ENCODE peak calls at places on chromosomes 1 and 21, in four cellular contexts. J is IMR-90, T is neuronal stem cell, P is H1. D is an unnamed sample.

GRCh38 chr1:224678168-224678567 is 62.1 kb downstream of the CNIH3 start:
- DNase-seq in J (no peak), T (no peak), P (no peak), D (no peak)

GRCh38 chr1:36871146-36871971 is 163.0 kb downstream of the GRIK3 start:
- DNase-seq in J (peak; percentile 6), T (no peak), P (no peak), D (no peak)

GRCh38 chr1:230849451-230850194 is 18.7 kb downstream of the C1orf198 start:
- DNase-seq in J (peak; percentile 95), T (no peak), P (no peak), D (peak; percentile 87)

GRCh38 chr1:185343306-185343705 is 26.3 kb upstream of the IVNS1ABP start:
- DNase-seq in J (no peak), T (no peak), P (no peak), D (no peak)

GRCh38 chr21:26851109-26851944 is 6.1 kb upstream of the ADAMTS1 start:
- DNase-seq in J (no peak), T (no peak), P (no peak), D (no peak)

GRCh38 chr1:245953876-245954660 is 553.0 kb downstream of the SMYD3 start:
- DNase-seq in J (no peak), T (no peak), P (no peak), D (peak; percentile 56)

GRCh38 chr1:236893626-236894545 is 98.8 kb downstream of the MTR start:
- DNase-seq in J (peak; percentile 66), T (no peak), P (no peak), D (no peak)

GRCh38 chr1:76668046-76668445 is 199.2 kb upstream of the ST6GALNAC5 start:
- DNase-seq in J (no peak), T (no peak), P (no peak), D (no peak)

GRCh38 chr1:109084563-109085517 is 5.7 kb upstream of the TMEM167B start:
- DNase-seq in J (peak; percentile 47), T (no peak), P (no peak), D (peak; percentile 30)

GRCh38 chr1:178057863-178058576 is 35.9 kb upstream of the RASAL2 start:
- DNase-seq in J (peak; percentile 48), T (no peak), P (no peak), D (peak; percentile 47)

GRCh38 chr1:240073097-240073496 is 18.6 kb upstream of the FMN2 start:
- DNase-seq in J (no peak), T (no peak), P (no peak), D (no peak)

GRCh38 chr1:68906431-68906830 is 409.5 kb upstream of the DEPDC1 start:
- DNase-seq in J (no peak), T (no peak), P (no peak), D (no peak)

GRCh38 chr1:31573261-31573660 is 3.1 kb upstream of the TINAGL1 start:
- DNase-seq in J (no peak), T (no peak), P (peak; percentile 36), D (no peak)

GRCh38 chr1:22321917-22322316 is 129.7 kb upstream of the ZBTB40 start:
- DNase-seq in J (no peak), T (no peak), P (peak; percentile 40), D (no peak)

GRCh38 chr1:235866207-235866912 is at the start of gene LYST:
- DNase-seq in J (peak; percentile 52), T (peak; percentile 44), P (no peak), D (peak; percentile 76)

GRCh38 chr1:161838362-161838761 is 72.2 kb downstream of the ATF6 start:
- DNase-seq in J (no peak), T (no peak), P (no peak), D (no peak)

GRCh38 chr1:157227700-157228099 is 89.5 kb upstream of the ETV3 start:
- DNase-seq in J (no peak), T (no peak), P (no peak), D (no peak)

GRCh38 chr1:116785006-116785405 is 30.8 kb downstream of the CD2 start:
- DNase-seq in J (no peak), T (no peak), P (peak; percentile 26), D (no peak)

GRCh38 chr1:63946866-63947491 is 173.2 kb downstream of the ROR1 start:
- DNase-seq in J (no peak), T (no peak), P (no peak), D (no peak)

GRCh38 chr1:117616356-117616755 is 10.5 kb downstream of the TENT5C start:
- DNase-seq in J (no peak), T (no peak), P (no peak), D (no peak)

GRCh38 chr1:147824776-147825175 is 64.4 kb upstream of the GJA5 start:
- DNase-seq in J (no peak), T (no peak), P (no peak), D (no peak)

GRCh38 chr1:147822292-147822691 is 61.9 kb upstream of the GJA5 start:
- DNase-seq in J (no peak), T (no peak), P (no peak), D (no peak)

GRCh38 chr1:147825586-147825985 is 65.2 kb upstream of the GJA5 start:
- DNase-seq in J (no peak), T (no peak), P (no peak), D (no peak)

GRCh38 chr1:147821883-147822282 is 61.5 kb upstream of the GJA5 start:
- DNase-seq in J (no peak), T (no peak), P (no peak), D (peak; percentile 71)

GRCh38 chr1:147826259-147826658 is 65.9 kb upstream of the GJA5 start:
- DNase-seq in J (no peak), T (no peak), P (no peak), D (no peak)
- H2BK15ac ChIP-seq in J (no peak overlapping the region), T (no peak overlapping the region), P (no peak overlapping the region), D (no peak overlapping the region)

GRCh38 chr1:211831558-211832323 is 1.2 kb upstream of the LPGAT1 start:
- DNase-seq in J (no peak), T (no peak), P (no peak), D (no peak)
- H3K4me3 ChIP-seq in J (no peak overlapping the region), T (no peak overlapping the region), P (no peak overlapping the region), D (no peak overlapping the region)

GRCh38 chr1:59215766-59216291 is 81.1 kb upstream of the FGGY start:
- DNase-seq in J (no peak), T (no peak), P (no peak), D (no peak)
- H3K14ac ChIP-seq in J (peak overlapping the region; percentile 50), T (no peak overlapping the region), P (no peak overlapping the region), D (no peak overlapping the region)

DNA sequence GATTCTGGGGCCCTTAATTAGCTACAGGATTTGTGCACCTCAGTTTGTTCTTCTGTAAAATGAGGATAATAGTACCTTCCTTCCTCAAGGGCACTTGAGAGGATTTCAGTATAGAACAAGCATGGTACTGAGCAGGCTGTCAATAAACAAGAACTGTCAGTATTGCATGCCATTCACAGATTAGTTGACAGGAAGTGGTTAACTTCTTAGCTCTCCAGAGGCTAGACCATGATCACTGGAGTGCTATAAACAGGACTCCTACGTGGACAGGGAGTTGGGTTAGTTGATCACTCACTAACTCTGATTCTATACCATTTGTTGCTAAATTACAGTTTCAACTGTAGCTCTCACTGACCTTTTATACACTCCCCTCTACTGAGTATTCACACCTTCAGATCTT is 126.2 kb upstream of the DAB1 start:
- DNase-seq in J (no peak), T (no peak), P (no peak), D (no peak)
- H2BK15ac ChIP-seq in J (no peak overlapping the region), T (no peak overlapping the region), P (no peak overlapping the region), D (no peak overlapping the region)

GRCh38 chr1:113995382-113995781 is 16.1 kb downstream of the OLFML3 start:
- DNase-seq in J (no peak), T (no peak), P (no peak), D (no peak)
- H3K4me3 ChIP-seq in J (no peak overlapping the region), T (no peak overlapping the region), P (no peak overlapping the region), D (no peak overlapping the region)

GRCh38 chr1:228490120-228491078 is 3.2 kb downstream of the RNF187 start:
- DNase-seq in J (peak; percentile 53), T (no peak), P (no peak), D (peak; percentile 29)

GRCh38 chr1:228487336-228488106 is at the start of gene RNF187:
- DNase-seq in J (peak; percentile 18), T (no peak), P (peak; percentile 95), D (no peak)

GRCh38 chr1:228488818-228489674 is 1.9 kb downstream of the RNF187 start:
- DNase-seq in J (no peak), T (no peak), P (no peak), D (no peak)

GRCh38 chr1:228486596-228487335 is 416 bp upstream of the RNF187 start:
- DNase-seq in J (peak; percentile 86), T (peak; percentile 78), P (no peak), D (peak; percentile 92)

GRCh38 chr1:228488107-228488817 is 1.1 kb downstream of the RNF187 start:
- DNase-seq in J (no peak), T (no peak), P (peak; percentile 44), D (no peak)
- H3K14ac ChIP-seq in J (peak overlapping the region; percentile 81), T (peak overlapping the region; percentile 97), P (peak overlapping the region; percentile 58), D (peak overlapping the region; percentile 12)

DNA sequence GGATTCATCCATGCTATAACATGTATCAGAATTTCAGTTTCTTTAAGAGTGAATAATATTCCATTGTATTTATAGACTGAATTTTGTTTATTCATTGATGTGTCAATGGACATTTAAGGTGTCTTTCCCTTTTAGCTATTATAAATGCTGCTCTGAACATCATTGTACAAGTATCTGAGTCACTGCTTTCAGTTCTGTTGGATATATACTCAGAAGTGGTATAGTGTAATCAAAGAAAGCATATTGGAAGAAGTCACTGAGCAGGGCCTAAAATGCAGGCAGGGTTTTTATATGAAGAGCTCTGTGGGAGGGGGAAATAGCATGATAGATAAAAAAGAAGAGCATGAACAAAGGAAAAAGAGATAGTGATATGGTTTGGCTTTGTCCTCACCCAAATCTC is 22.5 kb downstream of the TYW3 start:
- DNase-seq in J (no peak), T (no peak), P (no peak), D (no peak)
- H2BK15ac ChIP-seq in J (no peak overlapping the region), T (no peak overlapping the region), P (no peak overlapping the region), D (no peak overlapping the region)

DNA sequence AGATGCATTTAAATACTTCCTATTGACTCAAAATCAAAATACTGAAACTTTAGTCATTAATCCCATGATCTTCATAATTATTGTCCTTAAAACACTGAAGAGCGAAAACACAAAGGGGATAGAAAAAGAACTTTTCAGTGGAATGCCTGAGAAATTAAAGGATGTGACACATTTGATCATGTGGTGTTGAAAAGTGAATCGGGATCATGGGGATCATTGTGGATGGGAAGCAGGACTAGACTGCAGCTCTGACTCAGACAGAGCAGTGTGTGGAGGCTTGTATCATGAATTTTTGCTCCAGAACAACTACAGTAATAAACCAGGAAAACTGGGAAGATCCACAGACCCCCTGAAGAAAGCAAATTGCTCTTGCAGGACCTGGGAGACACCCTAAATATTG is 161.1 kb upstream of the CXADR start:
- DNase-seq in J (no peak), T (no peak), P (no peak), D (no peak)
- H3K4me3 ChIP-seq in J (no peak overlapping the region), T (no peak overlapping the region), P (no peak overlapping the region), D (no peak overlapping the region)

D was measured in mesenchymal stem cell.